ENCODE peak calls at places on chromosome 19, in nine cellular contexts. One of them, this sample, is unnamed.

GRCh38 chr19:2500861-2501260 is 24.9 kb downstream of the GADD45B start:
- DNase-seq in cardiac muscle cell: no peak
- DNase-seq in EL: no peak
- DNase-seq in pancreas: no peak
- DNase-seq in AG04449: no peak
- DNase-seq in RCC 7860: no peak
- DNase-seq in GM18507: no peak
- DNase-seq in frontal cortex: no peak
- DNase-seq in aorta: no peak
- DNase-seq in this sample: peak

GRCh38 chr19:4368128-4368820 is 24.9 kb downstream of the MPND start:
- DNase-seq in EL: no peak
- DNase-seq in RCC 7860: no peak
- DNase-seq in GM18507: no peak
- DNase-seq in aorta: peak
- DNase-seq in AG04449: no peak
- DNase-seq in frontal cortex: no peak
- DNase-seq in cardiac muscle cell: peak
- DNase-seq in pancreas: no peak
- DNase-seq in this sample: no peak

GRCh38 chr19:55340144-55340783 is 588 bp downstream of the KMT5C start:
- DNase-seq in cardiac muscle cell: no peak
- DNase-seq in pancreas: peak
- DNase-seq in frontal cortex: peak
- DNase-seq in EL: no peak
- DNase-seq in AG04449: no peak
- DNase-seq in RCC 7860: no peak
- DNase-seq in aorta: no peak
- DNase-seq in GM18507: no peak
- DNase-seq in this sample: no peak

GRCh38 chr19:54364775-54365257 is at the start of gene LAIR1:
- DNase-seq in AG04449: no peak
- DNase-seq in pancreas: no peak
- DNase-seq in cardiac muscle cell: peak
- DNase-seq in GM18507: no peak
- DNase-seq in EL: no peak
- DNase-seq in frontal cortex: no peak
- DNase-seq in RCC 7860: no peak
- DNase-seq in aorta: peak
- DNase-seq in this sample: no peak

GRCh38 chr19:1744822-1745563 is 8.3 kb upstream of the ONECUT3 start:
- DNase-seq in GM18507: no peak
- DNase-seq in EL: no peak
- DNase-seq in RCC 7860: no peak
- DNase-seq in pancreas: no peak
- DNase-seq in aorta: no peak
- DNase-seq in frontal cortex: no peak
- DNase-seq in AG04449: no peak
- DNase-seq in cardiac muscle cell: no peak
- DNase-seq in this sample: no peak

GRCh38 chr19:15672580-15673175 is at the start of gene CYP4F12:
- DNase-seq in AG04449: no peak
- DNase-seq in frontal cortex: no peak
- DNase-seq in RCC 7860: no peak
- DNase-seq in EL: peak
- DNase-seq in aorta: peak
- DNase-seq in cardiac muscle cell: peak
- DNase-seq in pancreas: peak
- DNase-seq in GM18507: no peak
- DNase-seq in this sample: peak

GRCh38 chr19:3607398-3608078 is 863 bp upstream of the TBXA2R start:
- DNase-seq in cardiac muscle cell: peak
- DNase-seq in AG04449: no peak
- DNase-seq in frontal cortex: no peak
- DNase-seq in aorta: peak
- DNase-seq in RCC 7860: no peak
- DNase-seq in EL: peak
- DNase-seq in GM18507: no peak
- DNase-seq in pancreas: peak
- DNase-seq in this sample: no peak

GRCh38 chr19:1106841-1107654 is 3.3 kb downstream of the GPX4 start:
- DNase-seq in pancreas: no peak
- DNase-seq in GM18507: no peak
- DNase-seq in EL: peak
- DNase-seq in cardiac muscle cell: peak
- DNase-seq in aorta: no peak
- DNase-seq in AG04449: no peak
- DNase-seq in frontal cortex: no peak
- DNase-seq in RCC 7860: peak
- DNase-seq in this sample: peak

GRCh38 chr19:45223879-45224278 is 21.3 kb downstream of the EXOC3L2 start:
- DNase-seq in EL: no peak
- DNase-seq in AG04449: no peak
- DNase-seq in frontal cortex: no peak
- DNase-seq in RCC 7860: no peak
- DNase-seq in cardiac muscle cell: no peak
- DNase-seq in pancreas: no peak
- DNase-seq in aorta: no peak
- DNase-seq in GM18507: no peak
- DNase-seq in this sample: no peak

GRCh38 chr19:6866646-6867255 is 20.6 kb upstream of the ADGRE1 start:
- DNase-seq in GM18507: no peak
- DNase-seq in pancreas: no peak
- DNase-seq in RCC 7860: peak
- DNase-seq in aorta: no peak
- DNase-seq in AG04449: no peak
- DNase-seq in frontal cortex: no peak
- DNase-seq in cardiac muscle cell: no peak
- DNase-seq in EL: no peak
- DNase-seq in this sample: no peak

GRCh38 chr19:3785938-3786824 is at the start of gene MATK:
- DNase-seq in cardiac muscle cell: no peak
- DNase-seq in aorta: no peak
- DNase-seq in EL: no peak
- DNase-seq in RCC 7860: no peak
- DNase-seq in GM18507: no peak
- DNase-seq in frontal cortex: peak
- DNase-seq in AG04449: no peak
- DNase-seq in pancreas: no peak
- DNase-seq in this sample: no peak

GRCh38 chr19:18093439-18094161 is 4.0 kb upstream of the MAST3 start:
- DNase-seq in cardiac muscle cell: no peak
- DNase-seq in EL: peak
- DNase-seq in pancreas: no peak
- DNase-seq in GM18507: no peak
- DNase-seq in aorta: no peak
- DNase-seq in frontal cortex: no peak
- DNase-seq in RCC 7860: no peak
- DNase-seq in AG04449: no peak
- DNase-seq in this sample: no peak

This sample was measured in upper lobe of left lung.